ENCODE peak calls at places on chromosomes 2 and 18, in six cellular contexts. One of them, this sample, is unnamed.

GRCh38 chr2:42879913-42880737 is 87.7 kb upstream of the HAAO start:
- DNase-seq in AG10803: no peak
- DNase-seq in tibial artery: no peak
- DNase-seq in fibroblast of pulmonary artery: peak
- DNase-seq in PC-3: no peak
- DNase-seq in PC-9: peak
- DNase-seq in this sample: no peak

GRCh38 chr2:8252997-8253694 is 428.7 kb upstream of the ID2 start:
- DNase-seq in AG10803: no peak
- DNase-seq in tibial artery: no peak
- DNase-seq in fibroblast of pulmonary artery: no peak
- DNase-seq in PC-3: no peak
- DNase-seq in PC-9: no peak
- DNase-seq in this sample: no peak

GRCh38 chr2:234243871-234244565 is 193.5 kb downstream of the SPP2 start:
- DNase-seq in AG10803: no peak
- DNase-seq in tibial artery: no peak
- DNase-seq in fibroblast of pulmonary artery: no peak
- DNase-seq in PC-3: peak
- DNase-seq in PC-9: no peak
- DNase-seq in this sample: peak

GRCh38 chr2:230701308-230701707 is 11.3 kb upstream of the CAB39 start:
- DNase-seq in AG10803: peak
- DNase-seq in tibial artery: no peak
- DNase-seq in fibroblast of pulmonary artery: no peak
- DNase-seq in PC-3: no peak
- DNase-seq in PC-9: no peak
- DNase-seq in this sample: no peak

GRCh38 chr18:31679806-31680793 is 4.3 kb downstream of the B4GALT6 start:
- DNase-seq in AG10803: no peak
- DNase-seq in tibial artery: no peak
- DNase-seq in fibroblast of pulmonary artery: peak
- DNase-seq in PC-3: peak
- DNase-seq in PC-9: no peak
- DNase-seq in this sample: no peak

GRCh38 chr2:36562973-36563532 is 34.9 kb downstream of the FEZ2 start:
- DNase-seq in AG10803: peak
- DNase-seq in tibial artery: no peak
- DNase-seq in fibroblast of pulmonary artery: peak
- DNase-seq in PC-3: peak
- DNase-seq in PC-9: peak
- DNase-seq in this sample: no peak

GRCh38 chr2:62243983-62244382 is 48.1 kb downstream of the B3GNT2 start:
- DNase-seq in AG10803: no peak
- DNase-seq in tibial artery: no peak
- DNase-seq in fibroblast of pulmonary artery: no peak
- DNase-seq in PC-3: no peak
- DNase-seq in PC-9: no peak
- DNase-seq in this sample: no peak

GRCh38 chr2:54240515-54241219 is 15.4 kb downstream of the TSPYL6 start:
- DNase-seq in AG10803: peak
- DNase-seq in tibial artery: peak
- DNase-seq in fibroblast of pulmonary artery: peak
- DNase-seq in PC-3: peak
- DNase-seq in PC-9: no peak
- DNase-seq in this sample: no peak

GRCh38 chr2:10038716-10039115 is 4.6 kb upstream of the KLF11 start:
- DNase-seq in AG10803: peak
- DNase-seq in tibial artery: no peak
- DNase-seq in fibroblast of pulmonary artery: no peak
- DNase-seq in PC-3: no peak
- DNase-seq in PC-9: no peak
- DNase-seq in this sample: no peak

GRCh38 chr2:74849228-74849892 is 15.4 kb downstream of the HK2 start:
- DNase-seq in AG10803: no peak
- DNase-seq in tibial artery: no peak
- DNase-seq in fibroblast of pulmonary artery: peak
- DNase-seq in PC-3: peak
- DNase-seq in PC-9: peak
- DNase-seq in this sample: no peak

GRCh38 chr18:24262097-24262496 is 123.2 kb downstream of the CABYR start:
- DNase-seq in AG10803: peak
- DNase-seq in tibial artery: no peak
- DNase-seq in fibroblast of pulmonary artery: no peak
- DNase-seq in PC-3: no peak
- DNase-seq in PC-9: no peak
- DNase-seq in this sample: no peak

GRCh38 chr2:129803067-129803466 is 176.4 kb upstream of the RAB6C start:
- DNase-seq in AG10803: peak
- DNase-seq in tibial artery: no peak
- DNase-seq in fibroblast of pulmonary artery: no peak
- DNase-seq in PC-3: no peak
- DNase-seq in PC-9: no peak
- DNase-seq in this sample: no peak
- H3K4me3 ChIP-seq in AG10803: no peak
- H3K4me3 ChIP-seq in tibial artery: no peak
- H3K4me3 ChIP-seq in fibroblast of pulmonary artery: no peak
- H3K4me3 ChIP-seq in PC-3: no peak
- H3K4me3 ChIP-seq in PC-9: no peak
- H3K4me3 ChIP-seq in this sample: no peak

GRCh38 chr2:177692042-177692823 is 299.7 kb downstream of the AGPS start:
- DNase-seq in AG10803: no peak
- DNase-seq in tibial artery: no peak
- DNase-seq in fibroblast of pulmonary artery: no peak
- DNase-seq in PC-3: peak
- DNase-seq in PC-9: no peak
- DNase-seq in this sample: no peak
- TF ChIP-seq CTCF in AG10803: no peak
- TF ChIP-seq CTCF in tibial artery: no peak
- TF ChIP-seq CTCF in fibroblast of pulmonary artery: no peak
- TF ChIP-seq CTCF in PC-3: no peak
- TF ChIP-seq CTCF in PC-9: no peak
- TF ChIP-seq CTCF in this sample: no peak

GRCh38 chr2:130837811-130838565 is 1.3 kb downstream of the ARHGEF4 start:
- DNase-seq in AG10803: no peak
- DNase-seq in tibial artery: no peak
- DNase-seq in fibroblast of pulmonary artery: no peak
- DNase-seq in PC-3: no peak
- DNase-seq in PC-9: no peak
- DNase-seq in this sample: no peak

GRCh38 chr2:130837175-130837810 is 579 bp downstream of the ARHGEF4 start:
- DNase-seq in AG10803: no peak
- DNase-seq in tibial artery: no peak
- DNase-seq in fibroblast of pulmonary artery: no peak
- DNase-seq in PC-3: no peak
- DNase-seq in PC-9: no peak
- DNase-seq in this sample: no peak

GRCh38 chr2:130834923-130835765 is 1.6 kb upstream of the ARHGEF4 start:
- DNase-seq in AG10803: no peak
- DNase-seq in tibial artery: no peak
- DNase-seq in fibroblast of pulmonary artery: no peak
- DNase-seq in PC-3: no peak
- DNase-seq in PC-9: no peak
- DNase-seq in this sample: no peak

GRCh38 chr2:130835766-130836015 is 1.0 kb upstream of the ARHGEF4 start:
- DNase-seq in AG10803: no peak
- DNase-seq in tibial artery: no peak
- DNase-seq in fibroblast of pulmonary artery: no peak
- DNase-seq in PC-3: no peak
- DNase-seq in PC-9: no peak
- DNase-seq in this sample: no peak

GRCh38 chr2:130836501-130837174 is at the start of gene ARHGEF4:
- DNase-seq in AG10803: no peak
- DNase-seq in tibial artery: no peak
- DNase-seq in fibroblast of pulmonary artery: peak
- DNase-seq in PC-3: peak
- DNase-seq in PC-9: peak
- DNase-seq in this sample: no peak
- H3K4me3 ChIP-seq in AG10803: no peak
- H3K4me3 ChIP-seq in tibial artery: peak
- H3K4me3 ChIP-seq in fibroblast of pulmonary artery: peak
- H3K4me3 ChIP-seq in PC-3: peak
- H3K4me3 ChIP-seq in PC-9: peak
- H3K4me3 ChIP-seq in this sample: peak

GRCh38 chr2:56127013-56127772 is 56.6 kb upstream of the CCDC85A start:
- DNase-seq in AG10803: no peak
- DNase-seq in tibial artery: no peak
- DNase-seq in fibroblast of pulmonary artery: no peak
- DNase-seq in PC-3: no peak
- DNase-seq in PC-9: no peak
- DNase-seq in this sample: no peak

GRCh38 chr2:56123538-56123937 is 60.3 kb upstream of the CCDC85A start:
- DNase-seq in AG10803: no peak
- DNase-seq in tibial artery: no peak
- DNase-seq in fibroblast of pulmonary artery: no peak
- DNase-seq in PC-3: no peak
- DNase-seq in PC-9: no peak
- DNase-seq in this sample: no peak

GRCh38 chr2:56118474-56118873 is 65.3 kb upstream of the CCDC85A start:
- DNase-seq in AG10803: no peak
- DNase-seq in tibial artery: no peak
- DNase-seq in fibroblast of pulmonary artery: no peak
- DNase-seq in PC-3: peak
- DNase-seq in PC-9: no peak
- DNase-seq in this sample: no peak

GRCh38 chr2:56117764-56118163 is 66.0 kb upstream of the CCDC85A start:
- DNase-seq in AG10803: no peak
- DNase-seq in tibial artery: no peak
- DNase-seq in fibroblast of pulmonary artery: no peak
- DNase-seq in PC-3: no peak
- DNase-seq in PC-9: no peak
- DNase-seq in this sample: no peak

GRCh38 chr2:56121995-56122394 is 61.8 kb upstream of the CCDC85A start:
- DNase-seq in AG10803: no peak
- DNase-seq in tibial artery: no peak
- DNase-seq in fibroblast of pulmonary artery: no peak
- DNase-seq in PC-3: no peak
- DNase-seq in PC-9: no peak
- DNase-seq in this sample: no peak
- TF ChIP-seq CTCF in AG10803: no peak
- TF ChIP-seq CTCF in tibial artery: no peak
- TF ChIP-seq CTCF in fibroblast of pulmonary artery: no peak
- TF ChIP-seq CTCF in PC-3: no peak
- TF ChIP-seq CTCF in PC-9: no peak
- TF ChIP-seq CTCF in this sample: no peak

GRCh38 chr2:64228923-64229322 is 84.7 kb upstream of the PELI1 start:
- DNase-seq in AG10803: no peak
- DNase-seq in tibial artery: no peak
- DNase-seq in fibroblast of pulmonary artery: no peak
- DNase-seq in PC-3: no peak
- DNase-seq in PC-9: no peak
- DNase-seq in this sample: no peak
- H3K4me3 ChIP-seq in AG10803: no peak
- H3K4me3 ChIP-seq in tibial artery: no peak
- H3K4me3 ChIP-seq in fibroblast of pulmonary artery: no peak
- H3K4me3 ChIP-seq in PC-3: peak
- H3K4me3 ChIP-seq in PC-9: no peak
- H3K4me3 ChIP-seq in this sample: no peak

DNA sequence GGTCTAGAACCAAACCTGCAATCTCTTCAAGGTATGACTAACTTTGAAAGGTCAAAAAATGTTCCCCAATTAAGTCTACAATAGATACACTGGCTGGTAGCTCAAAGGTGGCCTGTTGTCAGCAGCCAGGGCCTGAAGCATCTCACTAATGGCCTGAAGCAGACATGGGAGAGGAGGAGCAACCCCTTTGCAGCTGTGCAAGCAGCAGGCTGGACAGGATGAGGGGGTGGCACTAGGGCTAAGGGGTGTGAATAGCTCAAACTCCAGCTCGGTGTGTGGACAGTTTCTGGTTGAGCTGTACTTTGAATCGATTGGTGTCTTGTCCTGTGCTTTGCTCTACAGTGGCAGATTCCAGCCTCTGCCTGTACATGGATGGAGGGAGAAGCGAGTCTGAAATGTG is 34.5 kb upstream of the DTNB start:
- DNase-seq in AG10803: no peak
- DNase-seq in tibial artery: no peak
- DNase-seq in fibroblast of pulmonary artery: no peak
- DNase-seq in PC-3: peak
- DNase-seq in PC-9: no peak
- DNase-seq in this sample: no peak
- TF ChIP-seq CTCF in AG10803: no peak
- TF ChIP-seq CTCF in tibial artery: no peak
- TF ChIP-seq CTCF in fibroblast of pulmonary artery: no peak
- TF ChIP-seq CTCF in PC-3: no peak
- TF ChIP-seq CTCF in PC-9: no peak
- TF ChIP-seq CTCF in this sample: no peak

GRCh38 chr2:45168731-45169338 is 159.6 kb upstream of the SIX2 start:
- DNase-seq in AG10803: no peak
- DNase-seq in tibial artery: no peak
- DNase-seq in fibroblast of pulmonary artery: no peak
- DNase-seq in PC-3: peak
- DNase-seq in PC-9: peak
- DNase-seq in this sample: no peak
- H3K4me3 ChIP-seq in AG10803: peak
- H3K4me3 ChIP-seq in tibial artery: peak
- H3K4me3 ChIP-seq in fibroblast of pulmonary artery: peak
- H3K4me3 ChIP-seq in PC-3: peak
- H3K4me3 ChIP-seq in PC-9: peak
- H3K4me3 ChIP-seq in this sample: peak

GRCh38 chr2:58871469-58872142 is 630.5 kb upstream of the FANCL start:
- DNase-seq in AG10803: no peak
- DNase-seq in tibial artery: no peak
- DNase-seq in fibroblast of pulmonary artery: no peak
- DNase-seq in PC-3: peak
- DNase-seq in PC-9: no peak
- DNase-seq in this sample: no peak
- TF ChIP-seq CTCF in AG10803: no peak
- TF ChIP-seq CTCF in tibial artery: no peak
- TF ChIP-seq CTCF in fibroblast of pulmonary artery: no peak
- TF ChIP-seq CTCF in PC-3: peak
- TF ChIP-seq CTCF in PC-9: peak
- TF ChIP-seq CTCF in this sample: no peak

This sample was measured in astrocyte of the cerebellum.